ENCODE peak calls at places on chromosomes 12 and 14, in seven cellular contexts. H is PC-3, N is GM13977, A is pons, L is NCI-H524 treated with DMSO at 0.1 percent for 48 hours, K is GM23248, W is AG10803. P is an unnamed sample.

GRCh38 chr12:60822601-60823000 is 1226.8 kb downstream of the SLC16A7 start:
- DNase-seq in H (no peak), N (no peak), A (no peak), L (no peak), K (no peak), W (no peak), P (no peak)

GRCh38 chr12:26736563-26737486 is 96.2 kb downstream of the ITPR2 start:
- DNase-seq in H (peak; percentile 88), N (no peak), A (no peak), L (no peak), K (peak; percentile 40), W (no peak), P (no peak)

GRCh38 chr12:3263939-3264699 is 186.9 kb downstream of the TSPAN9 start:
- DNase-seq in H (no peak), N (no peak), A (no peak), L (no peak), K (no peak), W (no peak), P (no peak)

GRCh38 chr12:7090222-7090998 is 1.8 kb downstream of the C1R start:
- DNase-seq in H (no peak), N (no peak), A (no peak), L (no peak), K (peak; percentile 59), W (peak; percentile 9), P (no peak)

GRCh38 chr12:67522222-67522621 is 126.3 kb upstream of the DYRK2 start:
- DNase-seq in H (no peak), N (no peak), A (no peak), L (no peak), K (no peak), W (no peak), P (no peak)

GRCh38 chr12:110100315-110100970 is 23.7 kb upstream of the IFT81 start:
- DNase-seq in H (peak; percentile 85), N (peak; percentile 75), A (peak; percentile 90), L (no peak), K (peak; percentile 74), W (peak; percentile 68), P (no peak)

GRCh38 chr12:124543591-124544310 is 23.7 kb downstream of the NCOR2 start:
- DNase-seq in H (no peak), N (no peak), A (no peak), L (peak; percentile 70), K (peak; percentile 45), W (no peak), P (peak; percentile 69)

GRCh38 chr14:63928744-63929174 is 76.0 kb downstream of the SYNE2 start:
- DNase-seq in H (no peak), N (no peak), A (no peak), L (no peak), K (no peak), W (peak; percentile 33), P (no peak)

GRCh38 chr12:14656846-14657245 is 39.6 kb downstream of the GUCY2C start:
- DNase-seq in H (no peak), N (no peak), A (no peak), L (no peak), K (no peak), W (no peak), P (no peak)

GRCh38 chr14:70771781-70772212 is 37.5 kb downstream of the MAP3K9 start:
- DNase-seq in H (no peak), N (no peak), A (no peak), L (no peak), K (no peak), W (no peak), P (no peak)

GRCh38 chr12:54865683-54866324 is 11.5 kb downstream of the MUCL1 start:
- DNase-seq in H (no peak), N (no peak), A (no peak), L (no peak), K (no peak), W (no peak), P (no peak)

GRCh38 chr12:77947746-77948145 is 117.1 kb downstream of the NAV3 start:
- DNase-seq in H (no peak), N (no peak), A (no peak), L (no peak), K (peak; percentile 12), W (no peak), P (no peak)

GRCh38 chr12:126895946-126896520 is 1370.9 kb upstream of the TMEM132C start:
- DNase-seq in H (no peak), N (no peak), A (no peak), L (no peak), K (no peak), W (no peak), P (no peak)

GRCh38 chr12:46522141-46522540 is 149.6 kb upstream of the SLC38A2 start:
- DNase-seq in H (no peak), N (no peak), A (no peak), L (no peak), K (peak; percentile 52), W (peak; percentile 70), P (no peak)

GRCh38 chr12:29223936-29224921 is 75.2 kb downstream of the FAR2 start:
- DNase-seq in H (peak; percentile 41), N (no peak), A (no peak), L (no peak), K (peak; percentile 11), W (no peak), P (no peak)

GRCh38 chr12:6083606-6084005 is 40.9 kb downstream of the VWF start:
- DNase-seq in H (no peak), N (no peak), A (no peak), L (no peak), K (no peak), W (no peak), P (no peak)

GRCh38 chr12:103503546-103504480 is 8.0 kb upstream of the C12orf42 start:
- DNase-seq in H (no peak), N (no peak), A (no peak), L (no peak), K (no peak), W (no peak), P (no peak)

GRCh38 chr12:91140660-91141045 is 29.4 kb upstream of the LUM start:
- DNase-seq in H (peak; percentile 10), N (no peak), A (no peak), L (no peak), K (peak; percentile 88), W (peak; percentile 82), P (no peak)

GRCh38 chr14:105448706-105449111 is 25.9 kb upstream of the CRIP2 start:
- DNase-seq in H (peak; percentile 48), N (peak; percentile 89), A (peak; percentile 52), L (no peak), K (peak; percentile 84), W (peak; percentile 54), P (peak; percentile 22)

GRCh38 chr12:2179953-2180736 is 127.4 kb downstream of the CACNA1C start:
- DNase-seq in H (peak; percentile 76), N (no peak), A (peak; percentile 25), L (no peak), K (peak; percentile 99), W (peak; percentile 92), P (no peak)

GRCh38 chr12:130011611-130012385 is 108.0 kb upstream of the TMEM132D start:
- DNase-seq in H (no peak), N (no peak), A (no peak), L (no peak), K (no peak), W (no peak), P (no peak)

GRCh38 chr14:91249841-91250616 is 5.5 kb upstream of the GPR68 start:
- DNase-seq in H (peak; percentile 75), N (peak; percentile 83), A (no peak), L (peak; percentile 99), K (peak; percentile 38), W (peak; percentile 56), P (peak; percentile 82)

GRCh38 chr12:124688356-124688992 is 121.1 kb upstream of the NCOR2 start:
- DNase-seq in H (no peak), N (no peak), A (no peak), L (no peak), K (no peak), W (no peak), P (no peak)

GRCh38 chr14:102663031-102663430 is 70.6 kb downstream of the RCOR1 start:
- DNase-seq in H (no peak), N (no peak), A (no peak), L (no peak), K (no peak), W (no peak), P (no peak)

GRCh38 chr12:107580750-107581529 is 104.7 kb upstream of the PWP1 start:
- DNase-seq in H (no peak), N (no peak), A (no peak), L (no peak), K (peak; percentile 38), W (no peak), P (no peak)

GRCh38 chr14:92717571-92718042 is 30.8 kb downstream of the LGMN start:
- DNase-seq in H (no peak), N (peak; percentile 56), A (no peak), L (no peak), K (no peak), W (no peak), P (no peak)

GRCh38 chr12:70190252-70191010 is 52.8 kb upstream of the CNOT2 start:
- DNase-seq in H (peak; percentile 59), N (no peak), A (no peak), L (no peak), K (peak; percentile 46), W (peak; percentile 34), P (no peak)

GRCh38 chr12:42660968-42661937 is 71.7 kb upstream of the PRICKLE1 start:
- DNase-seq in H (peak; percentile 24), N (no peak), A (no peak), L (no peak), K (no peak), W (no peak), P (no peak)

P was measured in NCI-H2107.